ENCODE peak calls at places on chromosomes 6 and 20, in ten cellular contexts. One of them, this sample, is unnamed.

GRCh38 chr6:125307150-125307838 is 5.5 kb upstream of the HDDC2 start:
- DNase-seq in tibial nerve: no peak
- DNase-seq in SK-N-SH: no peak
- DNase-seq in GM12878: no peak
- DNase-seq in A549: peak; percentile 38
- DNase-seq in ovary: no peak
- DNase-seq in stomach: no peak
- DNase-seq in sigmoid colon: no peak
- DNase-seq in K562: peak; percentile 78
- DNase-seq in H1: no peak
- DNase-seq in this sample: no peak

GRCh38 chr6:55943329-55943728 is 67.9 kb upstream of the BMP5 start:
- DNase-seq in tibial nerve: no peak
- DNase-seq in SK-N-SH: no peak
- DNase-seq in GM12878: no peak
- DNase-seq in A549: no peak
- DNase-seq in ovary: no peak
- DNase-seq in stomach: no peak
- DNase-seq in sigmoid colon: no peak
- DNase-seq in K562: no peak
- DNase-seq in H1: no peak
- DNase-seq in this sample: no peak

GRCh38 chr20:56957737-56958553 is 308.5 kb downstream of the BMP7 start:
- DNase-seq in tibial nerve: no peak
- DNase-seq in SK-N-SH: peak; percentile 38
- DNase-seq in GM12878: no peak
- DNase-seq in A549: no peak
- DNase-seq in ovary: no peak
- DNase-seq in stomach: no peak
- DNase-seq in sigmoid colon: no peak
- DNase-seq in K562: no peak
- DNase-seq in H1: no peak
- DNase-seq in this sample: no peak

GRCh38 chr20:13017883-13018535 is 9.2 kb downstream of the SPTLC3 start:
- DNase-seq in tibial nerve: no peak
- DNase-seq in SK-N-SH: no peak
- DNase-seq in GM12878: no peak
- DNase-seq in A549: peak; percentile 50
- DNase-seq in ovary: no peak
- DNase-seq in stomach: no peak
- DNase-seq in sigmoid colon: no peak
- DNase-seq in K562: no peak
- DNase-seq in H1: no peak
- DNase-seq in this sample: no peak

GRCh38 chr20:63957690-63958441 is 1.6 kb upstream of the UCKL1 start:
- DNase-seq in tibial nerve: no peak
- DNase-seq in SK-N-SH: no peak
- DNase-seq in GM12878: no peak
- DNase-seq in A549: peak; percentile 23
- DNase-seq in ovary: peak; percentile 67
- DNase-seq in stomach: peak; percentile 71
- DNase-seq in sigmoid colon: no peak
- DNase-seq in K562: peak; percentile 76
- DNase-seq in H1: peak; percentile 73
- DNase-seq in this sample: peak; percentile 77

GRCh38 chr6:7138921-7139358 is 31.2 kb downstream of the RREB1 start:
- DNase-seq in tibial nerve: no peak
- DNase-seq in SK-N-SH: no peak
- DNase-seq in GM12878: no peak
- DNase-seq in A549: peak; percentile 66
- DNase-seq in ovary: no peak
- DNase-seq in stomach: peak; percentile 70
- DNase-seq in sigmoid colon: no peak
- DNase-seq in K562: no peak
- DNase-seq in H1: no peak
- DNase-seq in this sample: no peak

GRCh38 chr20:370151-370600 is 10.4 kb upstream of the TRIB3 start:
- DNase-seq in tibial nerve: no peak
- DNase-seq in SK-N-SH: no peak
- DNase-seq in GM12878: no peak
- DNase-seq in A549: peak; percentile 71
- DNase-seq in ovary: no peak
- DNase-seq in stomach: peak; percentile 44
- DNase-seq in sigmoid colon: no peak
- DNase-seq in K562: no peak
- DNase-seq in H1: no peak
- DNase-seq in this sample: no peak

GRCh38 chr20:22523499-22524392 is 60.6 kb downstream of the FOXA2 start:
- DNase-seq in tibial nerve: no peak
- DNase-seq in SK-N-SH: no peak
- DNase-seq in GM12878: no peak
- DNase-seq in A549: peak; percentile 28
- DNase-seq in ovary: no peak
- DNase-seq in stomach: peak; percentile 46
- DNase-seq in sigmoid colon: no peak
- DNase-seq in K562: no peak
- DNase-seq in H1: no peak
- DNase-seq in this sample: no peak

GRCh38 chr6:367891-368630 is 23.5 kb upstream of the IRF4 start:
- DNase-seq in tibial nerve: no peak
- DNase-seq in SK-N-SH: no peak
- DNase-seq in GM12878: no peak
- DNase-seq in A549: no peak
- DNase-seq in ovary: no peak
- DNase-seq in stomach: no peak
- DNase-seq in sigmoid colon: no peak
- DNase-seq in K562: no peak
- DNase-seq in H1: no peak
- DNase-seq in this sample: no peak

GRCh38 chr20:11168026-11168425 is 494.2 kb upstream of the JAG1 start:
- DNase-seq in tibial nerve: no peak
- DNase-seq in SK-N-SH: no peak
- DNase-seq in GM12878: no peak
- DNase-seq in A549: peak; percentile 25
- DNase-seq in ovary: no peak
- DNase-seq in stomach: no peak
- DNase-seq in sigmoid colon: no peak
- DNase-seq in K562: no peak
- DNase-seq in H1: no peak
- DNase-seq in this sample: no peak

GRCh38 chr20:5806457-5807263 is 56.5 kb downstream of the SHLD1 start:
- DNase-seq in tibial nerve: no peak
- DNase-seq in SK-N-SH: no peak
- DNase-seq in GM12878: no peak
- DNase-seq in A549: peak; percentile 34
- DNase-seq in ovary: no peak
- DNase-seq in stomach: no peak
- DNase-seq in sigmoid colon: no peak
- DNase-seq in K562: no peak
- DNase-seq in H1: no peak
- DNase-seq in this sample: no peak

GRCh38 chr6:40409716-40410397 is 177.3 kb downstream of the LRFN2 start:
- DNase-seq in tibial nerve: no peak
- DNase-seq in SK-N-SH: no peak
- DNase-seq in GM12878: no peak
- DNase-seq in A549: no peak
- DNase-seq in ovary: no peak
- DNase-seq in stomach: no peak
- DNase-seq in sigmoid colon: no peak
- DNase-seq in K562: no peak
- DNase-seq in H1: no peak
- DNase-seq in this sample: no peak

GRCh38 chr6:68778356-68779020 is 143.4 kb downstream of the ADGRB3 start:
- DNase-seq in tibial nerve: no peak
- DNase-seq in SK-N-SH: peak; percentile 30
- DNase-seq in GM12878: no peak
- DNase-seq in A549: peak; percentile 24
- DNase-seq in ovary: no peak
- DNase-seq in stomach: no peak
- DNase-seq in sigmoid colon: no peak
- DNase-seq in K562: peak; percentile 44
- DNase-seq in H1: peak; percentile 7
- DNase-seq in this sample: no peak

GRCh38 chr6:167907837-167908681 is 81.3 kb downstream of the AFDN start:
- DNase-seq in tibial nerve: no peak
- DNase-seq in SK-N-SH: peak; percentile 28
- DNase-seq in GM12878: no peak
- DNase-seq in A549: peak; percentile 37
- DNase-seq in ovary: no peak
- DNase-seq in stomach: no peak
- DNase-seq in sigmoid colon: no peak
- DNase-seq in K562: peak; percentile 22
- DNase-seq in H1: no peak
- DNase-seq in this sample: no peak

DNA sequence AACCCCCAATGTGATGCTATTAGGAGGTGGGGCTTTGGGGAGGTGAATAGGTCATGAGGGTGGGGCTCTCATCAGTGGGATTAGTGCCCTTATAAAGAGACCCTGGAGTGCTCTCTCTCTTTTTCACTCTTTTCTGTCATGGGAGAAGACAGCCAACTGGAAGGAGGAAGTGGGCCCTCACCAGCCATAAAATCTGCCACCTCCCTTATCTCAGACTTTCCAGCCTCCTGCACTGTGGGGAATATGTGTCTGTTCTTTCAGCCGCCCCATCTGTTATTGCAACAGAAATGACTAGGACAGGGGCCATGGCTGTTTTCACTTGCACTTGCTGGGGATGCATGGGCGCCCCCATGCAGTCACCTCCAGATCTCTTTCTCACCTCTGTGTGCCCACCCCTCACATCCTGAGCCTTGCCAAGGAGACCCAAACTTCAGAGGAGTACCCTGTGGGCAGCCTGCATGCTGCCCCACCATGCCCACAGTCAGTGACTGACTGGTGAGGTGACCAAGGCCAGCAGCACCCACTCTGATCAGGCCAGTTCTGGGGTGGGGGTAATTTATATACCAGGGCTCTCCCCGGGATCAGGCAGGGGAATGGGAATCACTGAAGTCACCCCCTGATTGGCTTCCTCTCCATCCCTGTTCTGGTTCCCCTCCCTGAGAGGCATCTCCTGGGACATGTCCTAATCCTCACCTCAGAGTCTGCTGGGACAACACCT is 118.4 kb downstream of the ANKRD60 start:
- DNase-seq in tibial nerve: no peak
- DNase-seq in SK-N-SH: no peak
- DNase-seq in GM12878: no peak
- DNase-seq in A549: no peak
- DNase-seq in ovary: no peak
- DNase-seq in stomach: no peak
- DNase-seq in sigmoid colon: no peak
- DNase-seq in K562: no peak
- DNase-seq in H1: no peak
- DNase-seq in this sample: peak; percentile 28
- TF ChIP-seq EP300 in tibial nerve: no peak
- TF ChIP-seq EP300 in SK-N-SH: no peak
- TF ChIP-seq EP300 in GM12878: no peak
- TF ChIP-seq EP300 in A549: no peak
- TF ChIP-seq EP300 in ovary: no peak
- TF ChIP-seq EP300 in stomach: no peak
- TF ChIP-seq EP300 in sigmoid colon: no peak
- TF ChIP-seq EP300 in K562: no peak
- TF ChIP-seq EP300 in H1: no peak
- TF ChIP-seq EP300 in this sample: no peak

GRCh38 chr6:108651287-108651686 is 90.6 kb downstream of the FOXO3 start:
- DNase-seq in tibial nerve: no peak
- DNase-seq in SK-N-SH: no peak
- DNase-seq in GM12878: no peak
- DNase-seq in A549: no peak
- DNase-seq in ovary: no peak
- DNase-seq in stomach: no peak
- DNase-seq in sigmoid colon: no peak
- DNase-seq in K562: no peak
- DNase-seq in H1: no peak
- DNase-seq in this sample: no peak
- TF ChIP-seq EP300 in tibial nerve: no peak
- TF ChIP-seq EP300 in SK-N-SH: no peak
- TF ChIP-seq EP300 in GM12878: no peak
- TF ChIP-seq EP300 in A549: no peak
- TF ChIP-seq EP300 in ovary: no peak
- TF ChIP-seq EP300 in stomach: no peak
- TF ChIP-seq EP300 in sigmoid colon: no peak
- TF ChIP-seq EP300 in K562: no peak
- TF ChIP-seq EP300 in H1: no peak
- TF ChIP-seq EP300 in this sample: no peak

GRCh38 chr6:54718541-54719023 is 128.0 kb upstream of the FAM83B start:
- DNase-seq in tibial nerve: no peak
- DNase-seq in SK-N-SH: no peak
- DNase-seq in GM12878: no peak
- DNase-seq in A549: no peak
- DNase-seq in ovary: no peak
- DNase-seq in stomach: no peak
- DNase-seq in sigmoid colon: no peak
- DNase-seq in K562: no peak
- DNase-seq in H1: no peak
- DNase-seq in this sample: no peak
- TF ChIP-seq EP300 in tibial nerve: no peak
- TF ChIP-seq EP300 in SK-N-SH: no peak
- TF ChIP-seq EP300 in GM12878: no peak
- TF ChIP-seq EP300 in A549: no peak
- TF ChIP-seq EP300 in ovary: no peak
- TF ChIP-seq EP300 in stomach: no peak
- TF ChIP-seq EP300 in sigmoid colon: no peak
- TF ChIP-seq EP300 in K562: no peak
- TF ChIP-seq EP300 in H1: no peak
- TF ChIP-seq EP300 in this sample: no peak

GRCh38 chr6:111553580-111553979 is 52.1 kb downstream of the TRAF3IP2 start:
- DNase-seq in tibial nerve: no peak
- DNase-seq in SK-N-SH: no peak
- DNase-seq in GM12878: no peak
- DNase-seq in A549: no peak
- DNase-seq in ovary: no peak
- DNase-seq in stomach: no peak
- DNase-seq in sigmoid colon: no peak
- DNase-seq in K562: no peak
- DNase-seq in H1: no peak
- DNase-seq in this sample: no peak

GRCh38 chr6:111552241-111552744 is 53.4 kb downstream of the TRAF3IP2 start:
- DNase-seq in tibial nerve: peak; percentile 51
- DNase-seq in SK-N-SH: peak; percentile 55
- DNase-seq in GM12878: no peak
- DNase-seq in A549: no peak
- DNase-seq in ovary: peak; percentile 71
- DNase-seq in stomach: peak; percentile 82
- DNase-seq in sigmoid colon: peak; percentile 91
- DNase-seq in K562: no peak
- DNase-seq in H1: peak; percentile 51
- DNase-seq in this sample: no peak

GRCh38 chr6:111556004-111556403 is 49.7 kb downstream of the TRAF3IP2 start:
- DNase-seq in tibial nerve: no peak
- DNase-seq in SK-N-SH: no peak
- DNase-seq in GM12878: no peak
- DNase-seq in A549: no peak
- DNase-seq in ovary: no peak
- DNase-seq in stomach: no peak
- DNase-seq in sigmoid colon: no peak
- DNase-seq in K562: no peak
- DNase-seq in H1: no peak
- DNase-seq in this sample: no peak

GRCh38 chr6:111552999-111553398 is 52.7 kb downstream of the TRAF3IP2 start:
- DNase-seq in tibial nerve: no peak
- DNase-seq in SK-N-SH: no peak
- DNase-seq in GM12878: no peak
- DNase-seq in A549: no peak
- DNase-seq in ovary: no peak
- DNase-seq in stomach: peak; percentile 55
- DNase-seq in sigmoid colon: no peak
- DNase-seq in K562: no peak
- DNase-seq in H1: no peak
- DNase-seq in this sample: no peak

GRCh38 chr6:111555041-111555440 is 50.6 kb downstream of the TRAF3IP2 start:
- DNase-seq in tibial nerve: no peak
- DNase-seq in SK-N-SH: no peak
- DNase-seq in GM12878: no peak
- DNase-seq in A549: no peak
- DNase-seq in ovary: no peak
- DNase-seq in stomach: no peak
- DNase-seq in sigmoid colon: no peak
- DNase-seq in K562: no peak
- DNase-seq in H1: no peak
- DNase-seq in this sample: no peak
- TF ChIP-seq EP300 in tibial nerve: peak; percentile 78
- TF ChIP-seq EP300 in SK-N-SH: no peak
- TF ChIP-seq EP300 in GM12878: no peak
- TF ChIP-seq EP300 in A549: no peak
- TF ChIP-seq EP300 in ovary: no peak
- TF ChIP-seq EP300 in stomach: no peak
- TF ChIP-seq EP300 in sigmoid colon: no peak
- TF ChIP-seq EP300 in K562: no peak
- TF ChIP-seq EP300 in H1: no peak
- TF ChIP-seq EP300 in this sample: no peak